ENCODE peak calls at places on chromosome 20, in seven cellular contexts. Q, O, R, L, Z, B and C are unnamed samples.

GRCh38 chr20:14374191-14374590 is 36.8 kb upstream of the FLRT3 start:
- DNase-seq in B (no peak), Z (no peak), R (peak), Q (no peak), O (no peak), L (peak), C (no peak)

GRCh38 chr20:10731190-10731955 is 57.6 kb upstream of the JAG1 start:
- DNase-seq in Q (peak), L (no peak), B (no peak), O (no peak), R (no peak), Z (no peak), C (no peak)

GRCh38 chr20:51665543-51666118 is 102.6 kb downstream of the ATP9A start:
- DNase-seq in O (no peak), Z (no peak), L (no peak), R (no peak), Q (no peak), B (no peak), C (no peak)

GRCh38 chr20:14777571-14777970 is 440.2 kb upstream of the FLRT3 start:
- DNase-seq in B (peak), O (no peak), Z (no peak), Q (no peak), R (no peak), L (no peak), C (no peak)

GRCh38 chr20:62651285-62652021 is 9.2 kb downstream of the SLCO4A1 start:
- DNase-seq in B (peak), O (peak), R (no peak), Q (peak), L (no peak), Z (peak), C (no peak)

GRCh38 chr20:9021699-9022098 is 47.2 kb upstream of the PLCB4 start:
- DNase-seq in O (no peak), Z (no peak), L (peak), B (no peak), R (no peak), Q (peak), C (peak)

GRCh38 chr20:50491926-50492634 is 18.1 kb upstream of the PTPN1 start:
- DNase-seq in O (no peak), L (no peak), R (no peak), B (no peak), Q (peak), Z (no peak), C (no peak)

GRCh38 chr20:1894471-1894950 is 696 bp upstream of the SIRPA start:
- DNase-seq in Q (peak), O (peak), Z (no peak), B (peak), L (peak), R (peak), C (peak)

GRCh38 chr20:62893700-62894099 is 32.1 kb upstream of the TCFL5 start:
- DNase-seq in Q (no peak), O (no peak), L (no peak), Z (no peak), R (no peak), B (no peak), C (no peak)

GRCh38 chr20:38426006-38426405 is 9.1 kb downstream of the SNHG17 start:
- DNase-seq in Q (peak), R (no peak), O (peak), L (no peak), Z (no peak), B (no peak), C (no peak)

GRCh38 chr20:57619053-57619831 is 984 bp downstream of the ZBP1 start:
- DNase-seq in L (no peak), O (no peak), B (no peak), Z (peak), R (no peak), Q (no peak), C (no peak)

GRCh38 chr20:1891263-1892121 is 3.7 kb upstream of the SIRPA start:
- DNase-seq in Q (no peak), O (no peak), L (peak), R (no peak), B (no peak), Z (no peak), C (no peak)

GRCh38 chr20:45209924-45210323 is 3.1 kb downstream of the SEMG1 start:
- DNase-seq in B (no peak), R (no peak), Q (no peak), L (no peak), O (no peak), Z (no peak), C (no peak)

GRCh38 chr20:19463597-19463996 is 251.2 kb downstream of the SLC24A3 start:
- DNase-seq in Z (no peak), B (no peak), O (no peak), R (no peak), Q (no peak), L (peak), C (peak)

GRCh38 chr20:9409981-9410380 is 104.4 kb upstream of the LAMP5 start:
- DNase-seq in Q (peak), O (peak), L (peak), R (no peak), B (peak), Z (no peak), C (no peak)

GRCh38 chr20:1301031-1301529 is 27.9 kb downstream of the SDCBP2 start:
- DNase-seq in L (peak), Z (no peak), O (peak), B (no peak), R (no peak), Q (peak), C (peak)

GRCh38 chr20:25992146-25992545 is 295.5 kb upstream of the ZNF337 start:
- DNase-seq in Q (no peak), L (no peak), Z (no peak), R (no peak), O (no peak), B (no peak), C (no peak)

GRCh38 chr20:46221271-46221670 is 87.0 kb downstream of the CDH22 start:
- DNase-seq in L (peak), B (no peak), Z (no peak), Q (no peak), R (no peak), O (no peak), C (no peak)

GRCh38 chr20:51700809-51701285 is 67.3 kb downstream of the ATP9A start:
- DNase-seq in R (no peak), Q (peak), B (peak), O (peak), L (peak), Z (no peak), C (peak)

GRCh38 chr20:25005661-25006060 is 13.1 kb upstream of the APMAP start:
- DNase-seq in Z (no peak), L (no peak), R (no peak), O (no peak), B (no peak), Q (no peak), C (peak)

GRCh38 chr20:19974621-19975435 is 42.3 kb upstream of the NAA20 start:
- DNase-seq in Q (peak), Z (peak), B (peak), O (peak), L (no peak), R (no peak), C (no peak)

DNA sequence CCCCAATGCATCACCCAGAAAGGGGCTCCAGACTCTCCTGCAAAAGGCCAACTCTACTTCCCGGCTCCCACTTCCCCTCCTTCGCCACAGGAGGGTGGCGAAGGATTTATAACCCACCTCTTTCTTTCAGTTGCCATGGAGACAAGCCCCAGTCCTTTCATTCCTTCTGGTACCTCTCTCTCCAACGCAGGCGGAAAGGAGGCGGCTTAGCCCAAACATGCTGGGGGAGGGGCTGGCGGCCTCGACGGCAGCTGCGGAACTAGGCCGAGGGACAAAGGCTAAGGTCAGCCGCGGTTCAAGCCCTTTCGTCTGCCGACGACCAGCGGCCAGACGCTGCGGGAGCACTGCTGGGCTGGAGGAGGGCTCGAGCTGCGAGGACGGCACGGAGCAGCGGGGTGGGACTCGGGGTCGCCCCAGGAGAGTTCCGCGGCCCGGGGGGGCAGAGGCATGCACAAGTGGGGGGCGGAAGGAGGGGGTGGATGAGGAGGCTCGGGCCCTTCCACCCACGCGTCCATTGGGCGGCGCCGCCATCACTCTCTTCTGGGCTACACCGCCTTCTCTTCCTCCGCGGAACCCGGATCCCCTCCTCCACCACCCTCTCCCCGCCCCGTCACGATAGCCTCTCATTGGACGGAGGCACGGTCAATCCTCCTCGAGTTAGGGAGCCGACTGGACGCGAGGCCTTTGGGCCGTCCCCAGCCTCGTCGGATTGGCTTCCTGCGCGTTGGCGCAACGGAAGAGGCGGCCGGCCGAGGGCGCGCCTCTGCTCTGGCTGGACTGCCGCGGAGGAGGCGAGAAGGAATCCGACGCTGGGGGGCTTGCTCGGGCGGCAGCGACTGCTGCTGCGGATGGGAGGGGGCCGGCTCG is at the start of gene PANK2:
- DNase-seq in L (peak), B (peak), Z (peak), Q (peak), O (peak), R (peak), C (peak)
- H3K18ac ChIP-seq in L (peak), B (peak), Z (peak), Q (peak), O (peak), R (peak), C (peak)

GRCh38 chr20:17890330-17890729 is 78.3 kb downstream of the SNX5 start:
- DNase-seq in Q (no peak), O (no peak), B (no peak), L (no peak), R (no peak), Z (no peak), C (no peak)

GRCh38 chr20:17887331-17888030 is 81.1 kb downstream of the SNX5 start:
- DNase-seq in O (no peak), Q (no peak), Z (no peak), B (no peak), L (no peak), R (no peak), C (no peak)

GRCh38 chr20:17888044-17888443 is 80.5 kb downstream of the SNX5 start:
- DNase-seq in Q (no peak), B (peak), Z (no peak), L (no peak), O (no peak), R (no peak), C (no peak)

GRCh38 chr20:17885544-17885943 is 83.0 kb downstream of the SNX5 start:
- DNase-seq in L (no peak), O (peak), B (no peak), Q (no peak), Z (no peak), R (no peak), C (no peak)

DNA sequence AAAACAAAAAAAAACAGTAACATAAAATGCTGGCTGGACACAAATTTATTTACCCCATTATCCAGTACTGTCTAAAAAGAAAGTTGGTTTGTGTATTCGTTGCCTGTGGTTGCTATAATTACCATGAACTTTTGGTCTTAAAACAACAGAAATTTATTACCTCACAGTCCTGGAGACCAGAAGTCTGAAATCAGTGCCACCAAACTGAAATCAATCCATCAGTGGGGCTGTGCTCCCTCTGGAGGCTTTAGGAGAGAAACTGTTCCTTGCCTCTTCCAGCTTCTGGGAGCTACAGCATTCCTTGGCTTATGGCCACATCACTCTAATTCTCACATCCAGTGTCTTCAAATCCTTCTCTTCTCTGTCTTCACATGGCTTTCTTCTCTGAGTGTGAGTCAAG is 79.4 kb downstream of the SNX5 start:
- DNase-seq in L (no peak), R (no peak), O (peak), Z (no peak), B (peak), Q (no peak), C (no peak)
- H3K18ac ChIP-seq in L (no peak), R (no peak), O (no peak), Z (no peak), B (no peak), Q (no peak), C (no peak)

GRCh38 chr20:56174416-56174815 is 74.1 kb upstream of the MC3R start:
- DNase-seq in Z (no peak), Q (no peak), B (no peak), R (no peak), O (no peak), L (no peak), C (no peak)

GRCh38 chr20:56175884-56176283 is 72.6 kb upstream of the MC3R start:
- DNase-seq in L (no peak), Q (no peak), R (no peak), O (no peak), Z (no peak), B (no peak), C (no peak)

GRCh38 chr20:56181593-56181992 is 66.9 kb upstream of the MC3R start:
- DNase-seq in L (peak), Q (no peak), O (no peak), B (no peak), R (no peak), Z (no peak), C (no peak)

GRCh38 chr20:56178219-56178618 is 70.3 kb upstream of the MC3R start:
- DNase-seq in O (no peak), Z (no peak), R (no peak), B (peak), L (peak), Q (no peak), C (no peak)

DNA sequence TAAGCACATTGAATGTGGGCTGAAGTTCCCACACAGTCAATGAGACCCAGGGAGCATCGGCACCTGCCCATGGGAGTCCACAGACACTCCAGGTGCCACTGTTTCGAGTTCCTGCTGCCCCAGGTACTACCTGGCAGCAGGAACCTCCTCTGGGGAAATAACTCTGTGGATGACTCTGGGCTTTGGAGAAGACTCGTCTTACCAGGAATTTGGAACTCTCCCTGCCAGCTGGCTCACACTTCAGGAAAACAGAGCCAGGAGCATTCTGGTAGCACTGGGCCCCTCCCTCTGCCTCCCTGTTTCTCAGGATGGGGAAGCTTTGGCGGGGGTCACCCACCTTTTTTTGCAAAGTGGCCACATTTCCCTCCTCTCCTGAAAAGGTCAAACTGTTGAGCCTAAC is 69.5 kb upstream of the MC3R start:
- DNase-seq in B (no peak), Z (no peak), R (no peak), L (peak), O (no peak), Q (no peak), C (no peak)
- H3K18ac ChIP-seq in B (no peak), Z (no peak), R (no peak), L (no peak), O (no peak), Q (no peak), C (no peak)

GRCh38 chr20:54131675-54132611 is 41.8 kb downstream of the CYP24A1 start:
- DNase-seq in Q (no peak), B (no peak), R (no peak), L (no peak), Z (no peak), O (no peak), C (no peak)
- H3K18ac ChIP-seq in Q (peak), B (peak), R (peak), L (no peak), Z (no peak), O (no peak), C (no peak)

DNA sequence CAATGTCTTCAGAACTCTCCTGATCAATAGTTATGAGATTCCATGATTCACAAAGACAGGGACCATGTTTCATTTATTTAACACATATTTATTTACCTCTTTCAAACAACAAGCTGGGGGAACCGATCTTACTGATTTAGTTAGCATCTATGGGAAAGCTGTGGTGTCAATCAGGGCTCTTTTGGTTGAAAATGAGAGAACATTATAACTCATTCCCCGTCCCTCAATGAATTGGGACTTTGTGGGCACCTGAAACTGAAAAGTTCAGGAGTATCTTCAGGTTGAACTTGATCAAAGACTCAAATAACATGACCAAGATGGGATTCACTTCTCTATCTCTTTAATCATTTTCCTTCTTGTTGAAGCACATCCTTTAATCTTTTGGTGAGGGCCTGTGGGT is 67.4 kb downstream of the CHMP4B start:
- DNase-seq in R (no peak), O (no peak), Q (no peak), Z (no peak), B (no peak), L (no peak), C (no peak)
- H3K18ac ChIP-seq in R (no peak), O (no peak), Q (no peak), Z (no peak), B (no peak), L (no peak), C (no peak)

GRCh38 chr20:52890130-52890529 is 82.0 kb upstream of the TSHZ2 start:
- DNase-seq in L (no peak), Q (no peak), O (no peak), B (no peak), R (no peak), Z (no peak), C (no peak)
- H3K18ac ChIP-seq in L (no peak), Q (no peak), O (no peak), B (no peak), R (no peak), Z (no peak), C (no peak)